ENCODE peak calls at places on chromosomes 2 and 18, in eight cellular contexts. A is stimulated activated effector memory CD8-positive, alpha-beta T cell treated with anti-CD3 and anti-CD28 coated beads, Interleukin-12 subunit alpha, Interleukin-12 subunit beta, amount 100 ng/mL, for 72 hours; Q is NCI-H526; T is ecto neural progenitor cell; D is activated T-cell treated with anti-CD3 and anti-CD28 coated beads for 48 hours; C is T-helper 2 cell; V is fibroblast of the conjunctiva; M is bronchial epithelial cell. U is an unnamed sample.

GRCh38 chr2:75506131-75506697 is 54.5 kb downstream of the EVA1A start:
- DNase-seq in Q (no peak), A (no peak), D (no peak), C (no peak), T (no peak), V (no peak), M (no peak), U (no peak)

GRCh38 chr18:3689986-3690681 is 240.2 kb downstream of the TGIF1 start:
- DNase-seq in Q (no peak), V (no peak), C (no peak), A (no peak), D (no peak), T (no peak), M (no peak), U (no peak)

GRCh38 chr2:71612581-71613520 is 159.5 kb downstream of the DYSF start:
- DNase-seq in T (no peak), C (no peak), M (no peak), V (no peak), Q (no peak), D (no peak), A (no peak), U (no peak)

GRCh38 chr2:134228493-134228903 is 25.4 kb upstream of the MGAT5 start:
- DNase-seq in C (no peak), M (no peak), Q (no peak), T (no peak), D (no peak), V (no peak), A (no peak), U (no peak)

GRCh38 chr2:109396338-109397180 is 217.2 kb downstream of the SEPTIN10 start:
- DNase-seq in M (no peak), V (no peak), D (no peak), C (no peak), Q (no peak), T (no peak), A (no peak), U (no peak)

GRCh38 chr2:170271340-170271739 is 93.4 kb downstream of the MYO3B start:
- DNase-seq in M (no peak), V (no peak), C (no peak), T (no peak), A (no peak), D (no peak), Q (no peak), U (no peak)

GRCh38 chr2:136530154-136530553 is 235.2 kb upstream of the THSD7B start:
- DNase-seq in A (no peak), T (no peak), M (no peak), C (no peak), Q (no peak), V (no peak), D (no peak), U (peak; percentile 1)

GRCh38 chr2:67436221-67436620 is 39.1 kb downstream of the ETAA1 start:
- DNase-seq in C (no peak), D (no peak), T (no peak), M (no peak), Q (no peak), V (no peak), A (no peak), U (no peak)

GRCh38 chr2:101737478-101738240 is 40.2 kb downstream of the MAP4K4 start:
- DNase-seq in C (no peak), M (peak; percentile 96), D (no peak), Q (no peak), T (no peak), A (no peak), V (no peak), U (peak; percentile 93)

GRCh38 chr2:105853354-105854088 is 108.8 kb downstream of the NCK2 start:
- DNase-seq in A (no peak), Q (no peak), C (no peak), T (no peak), V (no peak), M (peak; percentile 78), D (no peak), U (peak; percentile 90)

GRCh38 chr18:2707559-2708168 is 52.1 kb downstream of the SMCHD1 start:
- DNase-seq in D (no peak), V (no peak), T (no peak), C (no peak), Q (no peak), M (no peak), A (no peak), U (no peak)

GRCh38 chr2:213834331-213834730 is 550.1 kb downstream of the SPAG16 start:
- DNase-seq in T (no peak), Q (no peak), A (no peak), V (peak; percentile 67), D (no peak), M (peak; percentile 67), C (no peak), U (peak; percentile 64)